ENCODE peak calls at places on chromosomes 13 and 19, in five cellular contexts. One of them, this sample, is unnamed.

GRCh38 chr13:55569082-55569481 is 1571.6 kb upstream of the PRR20A start:
- DNase-seq in EH: no peak
- DNase-seq in GM04504: no peak
- DNase-seq in bronchial epithelial cell: no peak
- DNase-seq in WTC11: no peak
- DNase-seq in this sample: no peak

GRCh38 chr13:61107989-61108388 is 307.7 kb downstream of the PCDH20 start:
- DNase-seq in bronchial epithelial cell: no peak
- DNase-seq in EH: no peak
- DNase-seq in WTC11: no peak
- DNase-seq in GM04504: no peak
- DNase-seq in this sample: no peak

GRCh38 chr19:2546128-2547032 is 70.5 kb downstream of the GADD45B start:
- DNase-seq in EH: no peak
- DNase-seq in GM04504: no peak
- DNase-seq in bronchial epithelial cell: no peak
- DNase-seq in WTC11: peak
- DNase-seq in this sample: peak

GRCh38 chr13:22235950-22236290 is 565.0 kb downstream of the FGF9 start:
- DNase-seq in WTC11: peak
- DNase-seq in GM04504: no peak
- DNase-seq in EH: no peak
- DNase-seq in bronchial epithelial cell: no peak
- DNase-seq in this sample: peak

GRCh38 chr13:27923794-27924528 is 4.2 kb downstream of the PDX1 start:
- DNase-seq in WTC11: peak
- DNase-seq in GM04504: no peak
- DNase-seq in bronchial epithelial cell: no peak
- DNase-seq in EH: no peak
- DNase-seq in this sample: no peak

GRCh38 chr13:43319617-43320444 is 296.4 kb downstream of the DNAJC15 start:
- DNase-seq in GM04504: no peak
- DNase-seq in EH: no peak
- DNase-seq in bronchial epithelial cell: no peak
- DNase-seq in WTC11: no peak
- DNase-seq in this sample: no peak

GRCh38 chr19:54653181-54653809 is 9.5 kb upstream of the LILRB4 start:
- DNase-seq in EH: peak
- DNase-seq in WTC11: no peak
- DNase-seq in GM04504: no peak
- DNase-seq in bronchial epithelial cell: peak
- DNase-seq in this sample: no peak

GRCh38 chr19:10797541-10798256 is 38.3 kb downstream of the TMED1 start:
- DNase-seq in GM04504: no peak
- DNase-seq in WTC11: no peak
- DNase-seq in bronchial epithelial cell: no peak
- DNase-seq in EH: no peak
- DNase-seq in this sample: no peak

GRCh38 chr13:51315658-51316057 is 23.8 kb upstream of the SERPINE3 start:
- DNase-seq in GM04504: no peak
- DNase-seq in EH: peak
- DNase-seq in bronchial epithelial cell: no peak
- DNase-seq in WTC11: no peak
- DNase-seq in this sample: no peak

GRCh38 chr13:42533336-42533591 is 40.7 kb upstream of the TNFSF11 start:
- DNase-seq in bronchial epithelial cell: no peak
- DNase-seq in WTC11: no peak
- DNase-seq in EH: no peak
- DNase-seq in GM04504: no peak
- DNase-seq in this sample: no peak

GRCh38 chr13:32852568-32852967 is 163.7 kb upstream of the KL start:
- DNase-seq in WTC11: no peak
- DNase-seq in bronchial epithelial cell: peak
- DNase-seq in GM04504: no peak
- DNase-seq in EH: no peak
- DNase-seq in this sample: no peak

GRCh38 chr19:18596752-18597157 is 8.2 kb downstream of the REX1BD start:
- DNase-seq in GM04504: no peak
- DNase-seq in EH: peak
- DNase-seq in WTC11: peak
- DNase-seq in bronchial epithelial cell: no peak
- DNase-seq in this sample: peak

GRCh38 chr13:50693755-50694154 is 149.7 kb downstream of the DLEU7 start:
- DNase-seq in EH: peak
- DNase-seq in GM04504: no peak
- DNase-seq in WTC11: peak
- DNase-seq in bronchial epithelial cell: no peak
- DNase-seq in this sample: no peak

GRCh38 chr13:62512194-62513141 is 1096.8 kb upstream of the PCDH20 start:
- DNase-seq in EH: peak
- DNase-seq in GM04504: no peak
- DNase-seq in bronchial epithelial cell: peak
- DNase-seq in WTC11: peak
- DNase-seq in this sample: peak

This sample was measured in iPS-NIHi11.